ENCODE peak calls at places on chromosomes 3 and 15, in five cellular contexts. X, Q, G, I and C are unnamed samples.

GRCh38 chr3:136350557-136350956 is 100.4 kb downstream of the PCCB start:
- DNase-seq in I (no peak), Q (no peak), X (no peak), G (no peak), C (no peak)

GRCh38 chr3:44318929-44319328 is 19.6 kb upstream of the TCAIM start:
- DNase-seq in X (peak; percentile 75), Q (peak; percentile 7), G (no peak), I (no peak), C (peak; percentile 21)

GRCh38 chr3:13709706-13710105 is 160.8 kb downstream of the FBLN2 start:
- DNase-seq in G (no peak), X (no peak), Q (no peak), I (no peak), C (no peak)

GRCh38 chr15:42736178-42736792 is 643 bp downstream of the CDAN1 start:
- DNase-seq in X (peak; percentile 43), Q (peak; percentile 73), I (peak; percentile 17), G (peak; percentile 20), C (no peak)

GRCh38 chr15:95169701-95170459 is 938.5 kb downstream of the MCTP2 start:
- DNase-seq in G (no peak), I (no peak), X (no peak), Q (no peak), C (no peak)

GRCh38 chr3:127750226-127751031 is 71.9 kb downstream of the MGLL start:
- DNase-seq in G (no peak), Q (peak; percentile 54), I (peak; percentile 52), X (no peak), C (no peak)

GRCh38 chr15:63447277-63447676 is 57.1 kb upstream of the USP3 start:
- DNase-seq in Q (no peak), G (no peak), I (no peak), X (no peak), C (no peak)

GRCh38 chr15:70530035-70530499 is 233.3 kb downstream of the UACA start:
- DNase-seq in I (no peak), G (no peak), X (no peak), Q (no peak), C (no peak)

GRCh38 chr3:192915306-192915705 is 2.4 kb downstream of the MB21D2 start:
- DNase-seq in Q (peak; percentile 46), X (peak; percentile 80), G (no peak), I (peak; percentile 82), C (peak; percentile 69)

GRCh38 chr3:102536479-102536878 is 101.7 kb downstream of the ZPLD1 start:
- DNase-seq in Q (peak; percentile 27), G (no peak), I (peak; percentile 29), X (peak; percentile 64), C (peak; percentile 37)

GRCh38 chr3:131353016-131353877 is 28.3 kb upstream of the NUDT16 start:
- DNase-seq in Q (no peak), G (no peak), I (no peak), X (no peak), C (no peak)

GRCh38 chr15:97026781-97027180 is 696.3 kb downstream of the NR2F2 start:
- DNase-seq in Q (no peak), G (no peak), X (no peak), I (no peak), C (no peak)

GRCh38 chr3:164465172-164465571 is 613.1 kb downstream of the SI start:
- DNase-seq in Q (no peak), G (no peak), I (no peak), X (no peak), C (no peak)

GRCh38 chr3:105173972-105174371 is 192.7 kb upstream of the ALCAM start:
- DNase-seq in X (no peak), Q (no peak), I (no peak), G (no peak), C (no peak)

GRCh38 chr3:124248471-124249028 is 256.6 kb upstream of the ROPN1 start:
- DNase-seq in Q (no peak), X (no peak), I (no peak), G (no peak), C (no peak)

GRCh38 chr15:96408591-96409183 is 78.2 kb downstream of the NR2F2 start:
- DNase-seq in Q (no peak), X (peak; percentile 50), G (no peak), I (no peak), C (no peak)

GRCh38 chr3:11878837-11879236 is 32.2 kb upstream of the TAMM41 start:
- DNase-seq in I (peak; percentile 6), X (peak; percentile 36), Q (no peak), G (no peak), C (no peak)

GRCh38 chr15:36363335-36363734 is 216.1 kb upstream of the CDIN1 start:
- DNase-seq in I (no peak), G (no peak), X (no peak), Q (no peak), C (no peak)

GRCh38 chr15:72155021-72155621 is 36.9 kb downstream of the SENP8 start:
- DNase-seq in G (no peak), Q (no peak), X (peak; percentile 36), I (peak; percentile 82), C (peak; percentile 50)

GRCh38 chr3:184711366-184712247 is at the start of gene MAGEF1:
- DNase-seq in I (peak; percentile 88), G (peak; percentile 79), Q (peak; percentile 91), X (peak; percentile 95), C (peak; percentile 94)

GRCh38 chr3:62027796-62028195 is 345.6 kb downstream of the FEZF2 start:
- DNase-seq in Q (no peak), X (no peak), G (no peak), I (no peak), C (no peak)

GRCh38 chr3:74301058-74301457 is 313.4 kb downstream of the CNTN3 start:
- DNase-seq in Q (no peak), X (no peak), I (peak; percentile 46), G (no peak), C (no peak)

GRCh38 chr3:134810052-134810435 is 15.0 kb downstream of the EPHB1 start:
- DNase-seq in Q (no peak), X (peak; percentile 79), I (no peak), G (no peak), C (no peak)

GRCh38 chr15:38560456-38560926 is 4.1 kb downstream of the RASGRP1 start:
- DNase-seq in Q (peak; percentile 30), X (no peak), G (no peak), I (peak; percentile 40), C (no peak)

GRCh38 chr15:25053000-25053815 is 98.4 kb downstream of the SNRPN start:
- DNase-seq in G (no peak), X (no peak), Q (no peak), I (no peak), C (no peak)